ENCODE peak calls at places on chromosomes 6 and 20, in eight cellular contexts. C, O, H, V, Q, K, I and J are unnamed samples.

GRCh38 chr6:96153775-96154174 is 138.0 kb downstream of the FUT9 start:
- DNase-seq in I (no peak), C (no peak), V (no peak), O (no peak), Q (no peak), K (no peak), H (no peak), J (no peak)

GRCh38 chr6:324729-325125 is 32.4 kb downstream of the DUSP22 start:
- DNase-seq in O (no peak), K (no peak), C (no peak), H (no peak), Q (no peak), I (no peak), V (no peak), J (no peak)

GRCh38 chr6:147664092-147664491 is 155.6 kb downstream of the SAMD5 start:
- DNase-seq in O (no peak), I (no peak), H (no peak), K (no peak), C (no peak), V (no peak), Q (no peak), J (no peak)

GRCh38 chr6:7542065-7542877 is 800 bp downstream of the DSP start:
- DNase-seq in H (no peak), C (peak; percentile 63), Q (peak; percentile 43), V (no peak), I (peak; percentile 12), K (no peak), O (peak; percentile 50), J (no peak)

GRCh38 chr6:11241793-11242201 is 9.3 kb upstream of the NEDD9 start:
- DNase-seq in K (no peak), V (no peak), Q (peak; percentile 19), I (no peak), H (no peak), C (no peak), O (peak; percentile 79), J (no peak)

GRCh38 chr6:53159558-53159957 is 10.9 kb upstream of the GCM1 start:
- DNase-seq in C (no peak), K (no peak), I (no peak), O (no peak), Q (peak; percentile 10), H (no peak), V (no peak), J (no peak)

GRCh38 chr20:9582137-9582536 is 67.7 kb downstream of the LAMP5 start:
- DNase-seq in H (no peak), K (no peak), V (no peak), Q (no peak), I (no peak), O (no peak), C (no peak), J (no peak)

GRCh38 chr20:12371955-12372354 is 454.3 kb downstream of the BTBD3 start:
- DNase-seq in C (peak; percentile 98), I (no peak), K (no peak), H (no peak), V (no peak), O (no peak), Q (no peak), J (no peak)

GRCh38 chr6:110523461-110524021 is 47.1 kb upstream of the SLC22A16 start:
- DNase-seq in V (no peak), Q (no peak), K (no peak), C (no peak), O (no peak), I (no peak), H (no peak), J (no peak)

GRCh38 chr6:24740861-24741260 is 21.9 kb upstream of the C6orf62 start:
- DNase-seq in Q (no peak), O (no peak), K (no peak), I (no peak), H (no peak), C (no peak), V (no peak), J (no peak)